ENCODE peak calls at places on chromosomes 1 and 21, in five cellular contexts. V is heart left ventricle, W is cardiac muscle cell, T is Peyer's patch, N is neuronal stem cell. F is an unnamed sample.
A peak's percentile ranks its signal among the peaks of the same experiment; 100 is the strongest.

GRCh38 chr1:193520472-193520871 is 334.1 kb upstream of the B3GALT2 start:
- DNase-seq in V (no peak), T (no peak), N (no peak), W (no peak), F (no peak)

GRCh38 chr1:24254783-24255182 is 64.4 kb upstream of the GRHL3 start:
- DNase-seq in W (no peak), V (no peak), N (no peak), T (no peak), F (no peak)

GRCh38 chr1:232622378-232622777 is 7.6 kb downstream of the SIPA1L2 start:
- DNase-seq in T (peak; percentile 73), V (no peak), N (no peak), W (no peak), F (no peak)

GRCh38 chr1:34101151-34101550 is 63.9 kb downstream of the CSMD2 start:
- DNase-seq in V (no peak), W (no peak), T (no peak), N (no peak), F (no peak)

GRCh38 chr21:41751621-41752020 is 15.2 kb downstream of the RIPK4 start:
- DNase-seq in W (no peak), T (no peak), V (peak; percentile 16), N (no peak), F (no peak)

GRCh38 chr1:73577206-73577605 is 620.8 kb downstream of the LRRIQ3 start:
- DNase-seq in T (no peak), V (no peak), N (no peak), W (no peak), F (no peak)

GRCh38 chr1:181647314-181648035 is 164.2 kb downstream of the CACNA1E start:
- DNase-seq in T (peak; percentile 59), V (no peak), N (no peak), W (no peak), F (no peak)

GRCh38 chr1:235054961-235055360 is 73.7 kb downstream of the TOMM20 start:
- DNase-seq in N (no peak), V (no peak), W (no peak), T (peak; percentile 3), F (no peak)

GRCh38 chr1:166947398-166948043 is 27.8 kb downstream of the ILDR2 start:
- DNase-seq in N (peak; percentile 94), T (no peak), W (peak; percentile 77), V (peak; percentile 52), F (no peak)

GRCh38 chr1:31010081-31010989 is 55.2 kb downstream of the PUM1 start:
- DNase-seq in T (no peak), V (no peak), N (no peak), W (no peak), F (peak; percentile 10)

GRCh38 chr1:86296305-86297205 is 99.6 kb downstream of the ODF2L start:
- DNase-seq in W (no peak), V (no peak), N (no peak), T (no peak), F (no peak)

GRCh38 chr21:25826652-25827051 is 91.9 kb downstream of the GABPA start:
- DNase-seq in V (no peak), N (no peak), W (no peak), T (no peak), F (no peak)

GRCh38 chr1:85200367-85200869 is 398 bp downstream of the SYDE2 start:
- DNase-seq in T (peak; percentile 68), V (no peak), N (peak; percentile 36), W (peak; percentile 62), F (peak; percentile 37)

GRCh38 chr1:68384321-68384813 is 65.4 kb downstream of the RPE65 start:
- DNase-seq in T (no peak), V (no peak), W (no peak), N (no peak), F (no peak)

GRCh38 chr1:212518188-212518951 is 85.7 kb downstream of the NENF start:
- DNase-seq in W (no peak), T (peak; percentile 92), N (no peak), V (peak; percentile 93), F (no peak)

GRCh38 chr1:99680258-99680657 is 34.3 kb downstream of the PALMD start:
- DNase-seq in W (no peak), T (no peak), N (no peak), V (no peak), F (no peak)

GRCh38 chr1:227131193-227131592 is 187.1 kb downstream of the CDC42BPA start:
- DNase-seq in V (no peak), T (no peak), W (peak; percentile 8), N (no peak), F (no peak)

GRCh38 chr21:29360799-29361765 is 62.4 kb downstream of the BACH1 start:
- DNase-seq in V (no peak), N (no peak), W (no peak), T (no peak), F (peak; percentile 48)

GRCh38 chr1:185155600-185156320 is 993 bp downstream of the TRMT1L start:
- DNase-seq in V (no peak), T (no peak), W (no peak), N (peak; percentile 3), F (peak; percentile 52)

GRCh38 chr1:159991513-159991912 is 37.5 kb upstream of the SLAMF9 start:
- DNase-seq in V (no peak), W (no peak), N (no peak), T (no peak), F (no peak)

GRCh38 chr21:44748621-44749020 is 37.2 kb upstream of the TSPEAR start:
- DNase-seq in T (no peak), W (no peak), V (no peak), N (no peak), F (no peak)

GRCh38 chr1:214547747-214548146 is 3.7 kb downstream of the PTPN14 start:
- DNase-seq in W (no peak), T (no peak), N (no peak), V (no peak), F (no peak)

GRCh38 chr1:214549604-214550338 is 1.6 kb downstream of the PTPN14 start:
- DNase-seq in T (no peak), N (no peak), V (no peak), W (no peak), F (no peak)

GRCh38 chr1:214546886-214547641 is 4.3 kb downstream of the PTPN14 start:
- DNase-seq in V (no peak), T (no peak), W (no peak), N (no peak), F (no peak)

GRCh38 chr1:214550339-214551051 is 907 bp downstream of the PTPN14 start:
- DNase-seq in V (no peak), N (no peak), T (no peak), W (no peak), F (no peak)

GRCh38 chr1:214548988-214549387 is 2.4 kb downstream of the PTPN14 start:
- DNase-seq in N (no peak), W (peak; percentile 49), V (peak; percentile 80), T (no peak), F (no peak)
- H3K27me3 ChIP-seq in N (no peaks in the 10 kb centered on the region), W (peaks cover 15% of the 10 kb centered on the region), V (no peaks in the 10 kb centered on the region), T (no peaks in the 10 kb centered on the region), F (peaks cover 6% of the 10 kb centered on the region)

GRCh38 chr1:107378602-107379265 is 237.9 kb downstream of the NTNG1 start:
- DNase-seq in V (no peak), T (no peak), W (no peak), N (no peak), F (no peak)

DNA sequence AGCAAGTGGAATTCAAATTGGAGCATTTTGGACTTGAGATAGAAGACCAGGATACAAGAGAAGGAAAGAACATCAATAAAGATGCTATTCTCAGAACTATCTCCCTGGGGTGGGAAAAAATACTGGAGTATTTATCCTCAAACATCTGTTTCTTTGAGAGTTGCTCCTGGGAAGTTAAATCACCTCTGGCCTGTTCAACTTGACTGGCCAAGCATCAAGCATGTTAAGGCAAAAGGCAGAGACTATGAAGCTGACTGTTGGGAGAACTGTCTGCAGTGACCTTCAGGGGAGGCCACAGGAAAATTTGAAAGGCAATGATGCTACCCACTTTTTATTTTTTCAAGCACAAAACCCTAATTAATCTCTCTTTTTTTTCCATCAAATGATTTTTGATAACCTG is 239.0 kb downstream of the NTNG1 start:
- DNase-seq in V (no peak), W (no peak), T (no peak), N (no peak), F (no peak)
- H3K27me3 ChIP-seq in V (no peaks in the 10 kb centered on the region), W (no peaks in the 10 kb centered on the region), T (no peaks in the 10 kb centered on the region), N (no peaks in the 10 kb centered on the region), F (no peaks in the 10 kb centered on the region)

GRCh38 chr1:190474010-190474409 is 3.7 kb downstream of the BRINP3 start:
- DNase-seq in N (no peak), W (no peak), V (no peak), T (no peak), F (no peak)

GRCh38 chr1:190478193-190479007 is 736 bp upstream of the BRINP3 start:
- DNase-seq in T (peak; percentile 56), V (peak; percentile 16), N (no peak), W (peak; percentile 55), F (no peak)

GRCh38 chr1:190475394-190476250 is 2.0 kb downstream of the BRINP3 start:
- DNase-seq in T (peak; percentile 74), W (peak; percentile 25), V (no peak), N (no peak), F (no peak)

GRCh38 chr1:190477687-190478192 is at the start of gene BRINP3:
- DNase-seq in W (no peak), T (no peak), N (no peak), V (no peak), F (no peak)

DNA sequence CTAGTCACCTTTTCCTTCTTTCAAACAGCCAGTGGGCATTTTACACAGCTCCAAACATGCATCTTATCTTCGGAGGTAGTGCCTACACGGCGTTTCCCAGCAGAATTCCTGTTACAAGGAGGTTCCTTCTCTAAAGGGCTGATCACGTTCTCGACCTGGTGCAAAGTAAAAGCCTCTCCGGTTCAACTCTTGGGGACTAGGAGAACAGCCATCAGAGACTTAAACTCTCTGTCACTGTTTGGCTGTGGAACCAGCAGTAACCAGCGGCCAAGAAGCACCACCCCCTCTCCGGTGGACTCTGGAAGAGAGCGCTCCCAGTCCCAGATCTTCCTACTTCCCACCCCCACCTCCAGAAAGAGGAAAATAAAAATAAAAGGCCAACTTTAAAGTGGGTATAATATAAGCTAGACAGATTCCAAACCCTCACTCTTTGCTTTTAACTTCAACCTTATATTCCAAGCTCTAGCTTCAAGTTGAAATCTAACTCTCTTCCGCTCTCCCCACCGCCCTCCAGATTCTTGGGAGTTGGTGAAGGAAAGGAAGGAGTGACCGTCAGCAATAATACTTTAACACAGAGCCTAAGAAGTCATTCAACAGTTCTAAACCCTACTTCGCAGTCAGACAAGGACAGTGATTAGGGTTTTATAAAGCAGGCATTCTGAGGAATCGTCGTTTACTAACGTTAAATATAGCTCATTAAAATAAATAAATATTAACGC is 2.9 kb downstream of the BRINP3 start:
- DNase-seq in N (no peak), T (peak; percentile 68), V (no peak), W (peak; percentile 37), F (no peak)
- H3K27me3 ChIP-seq in N (no peaks in the 10 kb centered on the region), T (no peaks in the 10 kb centered on the region), V (peaks cover 32% of the 10 kb centered on the region), W (peaks cover 79% of the 10 kb centered on the region), F (no peaks in the 10 kb centered on the region)

DNA sequence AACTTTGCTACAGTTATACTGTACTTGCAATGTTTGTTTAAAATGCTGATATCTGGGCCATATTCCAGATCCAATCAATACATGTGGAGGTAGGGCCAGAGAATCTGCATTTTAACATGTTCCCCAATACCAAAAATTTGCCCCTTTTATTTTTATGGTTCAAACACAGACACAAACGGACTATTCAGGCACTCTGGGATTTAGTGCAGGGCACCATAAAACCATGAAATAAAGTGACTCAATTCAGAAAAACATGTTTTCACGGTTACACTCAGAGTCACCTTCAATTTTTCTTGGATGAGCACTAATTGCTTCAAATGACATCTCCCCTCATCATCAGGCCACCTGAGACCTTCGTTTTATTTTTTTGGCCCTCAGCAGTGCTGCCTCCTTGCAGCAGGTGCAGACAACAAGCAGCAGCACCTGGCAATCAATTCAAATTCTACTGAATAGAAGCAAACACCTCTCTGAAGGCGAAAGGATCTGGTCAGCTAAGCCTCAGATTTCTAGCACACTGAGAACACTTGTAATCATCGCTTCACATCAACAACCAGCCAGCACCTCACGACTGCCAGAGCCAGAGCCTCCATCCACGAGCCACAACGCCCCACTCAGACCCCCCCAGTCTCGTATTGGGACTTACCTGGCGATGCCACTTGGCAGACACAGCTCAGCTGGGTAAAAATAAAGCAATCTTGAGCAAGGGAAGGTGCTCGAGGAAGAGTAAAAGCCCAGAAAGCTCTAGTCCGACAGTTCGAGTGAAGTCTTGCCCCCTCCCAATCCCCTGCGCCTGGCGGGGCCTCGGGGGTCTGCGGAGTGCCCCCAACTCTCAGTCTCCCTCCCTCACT is 1.1 kb downstream of the ERO1B start:
- DNase-seq in N (peak; percentile 8), T (peak; percentile 54), V (no peak), W (no peak), F (no peak)
- H3K27me3 ChIP-seq in N (peaks cover 5% of the 10 kb centered on the region), T (no peaks in the 10 kb centered on the region), V (no peaks in the 10 kb centered on the region), W (peaks cover 38% of the 10 kb centered on the region), F (no peaks in the 10 kb centered on the region)

F was measured in naive thymus-derived CD4-positive, alpha-beta T cell.